ENCODE peak calls at places on chromosomes 6 and 20, in four cellular contexts. Q, W, H and P are unnamed samples.

GRCh38 chr6:136235233-136235564 is 14.9 kb downstream of the MTFR2 start:
- DNase-seq in W (no peak), H (no peak), Q (no peak), P (no peak)

GRCh38 chr20:59829415-59830106 is 103.9 kb downstream of the SYCP2 start:
- DNase-seq in H (no peak), Q (no peak), W (peak), P (no peak)

GRCh38 chr6:34301408-34301807 is 52.6 kb upstream of the SMIM29 start:
- DNase-seq in W (peak), H (no peak), Q (no peak), P (no peak)

GRCh38 chr6:52931351-52931750 is 21.9 kb upstream of the GSTA3 start:
- DNase-seq in Q (no peak), H (no peak), W (no peak), P (no peak)

GRCh38 chr6:161951139-161951538 is 677.3 kb upstream of the AGPAT4 start:
- DNase-seq in W (peak), Q (no peak), H (no peak), P (no peak)

GRCh38 chr6:139540276-139540675 is 165.8 kb upstream of the CITED2 start:
- DNase-seq in W (no peak), H (no peak), Q (no peak), P (no peak)

GRCh38 chr6:2952557-2953095 is 18.7 kb downstream of the SERPINB6 start:
- DNase-seq in H (peak), Q (peak), W (peak), P (peak)

GRCh38 chr20:25669826-25670422 is 26.7 kb downstream of the ZNF337 start:
- DNase-seq in Q (peak), H (no peak), W (peak), P (peak)

GRCh38 chr6:157335829-157336228 is 12.5 kb upstream of the TMEM242 start:
- DNase-seq in H (no peak), Q (no peak), W (no peak), P (no peak)

GRCh38 chr20:13105864-13106457 is 97.2 kb downstream of the SPTLC3 start:
- DNase-seq in W (peak), H (peak), Q (peak), P (peak)

GRCh38 chr6:134741193-134741521 is 208.7 kb downstream of the ALDH8A1 start:
- DNase-seq in Q (peak), H (no peak), W (no peak), P (peak)

GRCh38 chr20:18524646-18525045 is 16.9 kb downstream of the SEC23B start:
- DNase-seq in Q (no peak), H (no peak), W (peak), P (no peak)

GRCh38 chr20:22560817-22561216 is 23.6 kb downstream of the FOXA2 start:
- DNase-seq in W (no peak), H (no peak), Q (no peak), P (peak)

GRCh38 chr6:137136065-137136464 is 37.4 kb downstream of the IL22RA2 start:
- DNase-seq in Q (no peak), H (no peak), W (no peak), P (no peak)

GRCh38 chr6:133568970-133569889 is 319.7 kb upstream of the TCF21 start:
- DNase-seq in H (peak), Q (peak), W (peak), P (peak)

GRCh38 chr6:10951675-10952282 is 64.9 kb downstream of the SYCP2L start:
- DNase-seq in W (no peak), Q (peak), H (no peak), P (peak)

GRCh38 chr6:129683606-129684322 is 26.2 kb downstream of the ARHGAP18 start:
- DNase-seq in Q (peak), W (peak), H (peak), P (no peak)

GRCh38 chr6:71289039-71289801 is 609 bp downstream of the OGFRL1 start:
- DNase-seq in Q (peak), H (no peak), W (peak), P (peak)

GRCh38 chr6:89941031-89941775 is 46.9 kb downstream of the GJA10 start:
- DNase-seq in W (peak), H (no peak), Q (no peak), P (no peak)

GRCh38 chr6:169651498-169651897 is 50.3 kb downstream of the WDR27 start:
- DNase-seq in Q (no peak), W (no peak), H (no peak), P (no peak)

GRCh38 chr6:154112181-154112809 is 73.3 kb downstream of the OPRM1 start:
- DNase-seq in W (no peak), H (no peak), Q (no peak), P (no peak)

GRCh38 chr6:37648465-37649330 is 49.0 kb downstream of the MDGA1 start:
- DNase-seq in H (peak), Q (no peak), W (peak), P (peak)

GRCh38 chr6:122735618-122736017 is 43.9 kb upstream of the FABP7 start:
- DNase-seq in Q (no peak), W (no peak), H (no peak), P (no peak)

GRCh38 chr6:82015526-82015925 is 232.0 kb downstream of the IBTK start:
- DNase-seq in H (no peak), Q (no peak), W (no peak), P (no peak)

GRCh38 chr20:34364013-34364382 is 925 bp downstream of the ITCH start:
- DNase-seq in H (no peak), Q (no peak), W (no peak), P (no peak)

GRCh38 chr6:12605888-12606345 is 110.7 kb upstream of the PHACTR1 start:
- DNase-seq in W (peak), H (peak), Q (peak), P (peak)

GRCh38 chr6:100461273-100461919 is 3.3 kb downstream of the SIM1 start:
- DNase-seq in W (peak), Q (no peak), H (no peak), P (peak)

GRCh38 chr6:149974825-149975224 is 11.1 kb downstream of the ULBP1 start:
- DNase-seq in H (no peak), Q (no peak), W (no peak), P (peak)

GRCh38 chr6:42899871-42900270 is 16.0 kb upstream of the PTCRA start:
- DNase-seq in Q (no peak), W (no peak), H (no peak), P (peak)
- H3K4me2 ChIP-seq in Q (no peak), W (no peak), H (no peak), P (peak)

DNA sequence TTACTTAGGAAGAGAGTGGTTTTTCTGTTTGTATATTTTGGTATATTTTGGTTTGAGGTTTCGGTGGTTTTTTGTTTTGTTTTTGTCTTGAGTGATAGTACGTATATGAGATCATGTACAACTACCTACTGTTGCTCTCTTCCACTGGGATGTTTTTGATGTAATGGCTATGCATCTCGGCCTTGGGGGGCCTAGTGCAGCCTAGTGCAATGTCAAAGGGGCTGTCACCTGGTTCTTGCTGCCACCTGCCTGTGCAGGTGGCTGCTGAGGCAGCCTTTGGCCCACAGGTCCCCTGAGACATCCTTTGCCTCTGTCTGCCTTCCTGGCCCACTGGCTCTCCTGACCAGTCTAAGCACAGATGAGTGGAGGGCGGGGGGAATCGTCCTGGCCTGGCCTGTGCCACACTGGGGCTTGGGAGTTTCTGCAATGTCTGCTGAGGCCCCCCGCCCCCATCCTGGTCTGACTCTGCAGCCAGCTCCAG is 546.6 kb downstream of the CD83 start:
- DNase-seq in Q (peak), H (no peak), W (no peak), P (no peak)
- H3K4me2 ChIP-seq in Q (no peak), H (no peak), W (no peak), P (no peak)

GRCh38 chr6:125098253-125098652 is 55.3 kb upstream of the TPD52L1 start:
- DNase-seq in Q (no peak), H (no peak), W (no peak), P (no peak)

GRCh38 chr6:125101128-125101527 is 52.4 kb upstream of the TPD52L1 start:
- DNase-seq in H (no peak), W (no peak), Q (no peak), P (no peak)

GRCh38 chr6:125100018-125100652 is 53.4 kb upstream of the TPD52L1 start:
- DNase-seq in W (peak), H (no peak), Q (no peak), P (no peak)

GRCh38 chr6:125097186-125097585 is 56.4 kb upstream of the TPD52L1 start:
- DNase-seq in Q (no peak), W (no peak), H (no peak), P (no peak)

DNA sequence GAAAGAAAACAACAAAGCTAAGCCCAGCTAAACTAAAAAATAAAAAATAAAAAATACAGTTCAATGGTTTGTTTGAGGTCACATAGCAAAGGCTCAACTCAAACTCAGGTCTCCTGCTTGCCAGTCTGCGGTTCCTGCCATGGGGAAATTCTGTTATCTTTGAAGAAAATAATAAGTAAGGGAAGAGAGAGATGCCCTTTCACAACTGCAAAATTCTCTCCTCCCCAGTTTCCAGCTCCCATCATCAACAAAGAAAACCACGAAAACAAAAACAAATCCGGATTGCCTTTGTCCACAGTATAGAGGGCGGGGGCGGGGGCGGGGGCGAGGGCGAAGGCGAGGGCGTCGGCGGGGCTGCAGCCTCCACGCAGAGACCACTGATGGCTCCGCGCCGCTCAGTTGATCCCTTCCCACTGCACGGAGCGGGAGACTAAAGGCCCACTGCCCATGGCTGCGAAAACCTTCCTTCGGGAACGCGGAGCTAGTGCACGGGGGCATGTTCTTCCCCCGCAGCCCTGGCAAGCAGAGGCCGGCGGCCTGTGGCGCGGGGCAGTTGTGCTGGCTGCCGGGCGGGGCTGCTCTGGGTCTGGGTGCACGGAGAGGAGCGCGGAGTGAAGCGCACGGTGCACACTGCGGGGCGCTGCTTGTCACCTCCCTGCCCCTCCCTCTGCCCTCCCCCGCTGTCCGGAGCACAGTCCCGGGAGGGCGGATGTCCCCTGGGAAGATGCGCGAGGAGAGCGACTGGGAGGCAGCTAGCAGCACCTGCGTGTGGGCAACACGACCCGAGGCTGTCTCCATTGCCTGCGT is 54.2 kb upstream of the TPD52L1 start:
- DNase-seq in W (peak), H (peak), Q (peak), P (peak)
- H3K4me2 ChIP-seq in W (peak), H (peak), Q (peak), P (peak)

GRCh38 chr6:24631671-24632070 is 14.3 kb downstream of the KIAA0319 start:
- DNase-seq in Q (peak), W (no peak), H (no peak), P (no peak)

GRCh38 chr6:24632573-24632972 is 13.4 kb downstream of the KIAA0319 start:
- DNase-seq in H (no peak), Q (no peak), W (no peak), P (no peak)

GRCh38 chr6:24636681-24637080 is 9.3 kb downstream of the KIAA0319 start:
- DNase-seq in H (no peak), Q (no peak), W (no peak), P (no peak)

DNA sequence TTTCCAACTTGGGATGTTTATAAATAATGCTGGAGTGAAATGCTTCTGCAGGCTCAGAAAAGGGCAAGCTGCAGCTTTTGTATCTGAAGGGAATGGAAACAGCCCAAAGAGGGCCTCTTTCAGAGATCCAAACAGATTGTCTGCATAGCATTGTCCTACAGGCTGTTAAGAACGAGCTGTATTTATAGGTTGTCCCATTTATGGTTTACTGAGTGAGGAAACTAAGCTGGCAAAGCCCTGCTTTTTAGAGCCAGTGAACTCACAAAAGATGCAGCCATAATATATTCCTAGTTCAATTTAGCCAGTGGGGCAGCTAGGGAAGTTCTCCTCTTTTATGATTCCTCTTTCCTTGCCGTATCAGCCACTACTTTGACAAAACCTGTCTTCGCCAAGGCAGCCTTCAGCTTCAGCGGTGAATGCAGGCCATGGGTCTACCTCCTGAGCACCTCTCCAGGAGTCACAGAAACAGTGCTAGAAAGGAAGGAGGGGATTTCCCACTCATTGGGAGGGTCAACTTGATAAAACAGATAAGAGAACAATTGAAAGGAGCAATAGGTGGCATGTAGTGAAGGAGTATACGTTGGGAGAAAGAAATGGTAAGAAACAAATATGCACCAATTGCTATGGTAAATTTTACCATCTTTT is 15.0 kb downstream of the KIAA0319 start:
- DNase-seq in H (no peak), W (no peak), Q (no peak), P (peak)
- H3K4me2 ChIP-seq in H (no peak), W (no peak), Q (no peak), P (peak)

GRCh38 chr20:53926428-53927028 is 143.9 kb downstream of the BCAS1 start:
- DNase-seq in W (peak), Q (no peak), H (no peak), P (no peak)
- H3K4me2 ChIP-seq in W (peak), Q (no peak), H (no peak), P (no peak)

GRCh38 chr20:31920275-31920855 is 31.5 kb downstream of the PDRG1 start:
- DNase-seq in Q (no peak), W (no peak), H (no peak), P (peak)
- H3K4me2 ChIP-seq in Q (no peak), W (no peak), H (no peak), P (no peak)

GRCh38 chr6:21772467-21772866 is 178.9 kb downstream of the SOX4 start:
- DNase-seq in W (no peak), H (no peak), Q (no peak), P (peak)

GRCh38 chr6:21767891-21768659 is 174.5 kb downstream of the SOX4 start:
- DNase-seq in H (no peak), Q (no peak), W (no peak), P (no peak)

GRCh38 chr6:21771626-21772320 is 178.2 kb downstream of the SOX4 start:
- DNase-seq in Q (no peak), H (no peak), W (no peak), P (no peak)

GRCh38 chr6:21769973-21770372 is 176.4 kb downstream of the SOX4 start:
- DNase-seq in Q (no peak), H (no peak), W (no peak), P (no peak)

DNA sequence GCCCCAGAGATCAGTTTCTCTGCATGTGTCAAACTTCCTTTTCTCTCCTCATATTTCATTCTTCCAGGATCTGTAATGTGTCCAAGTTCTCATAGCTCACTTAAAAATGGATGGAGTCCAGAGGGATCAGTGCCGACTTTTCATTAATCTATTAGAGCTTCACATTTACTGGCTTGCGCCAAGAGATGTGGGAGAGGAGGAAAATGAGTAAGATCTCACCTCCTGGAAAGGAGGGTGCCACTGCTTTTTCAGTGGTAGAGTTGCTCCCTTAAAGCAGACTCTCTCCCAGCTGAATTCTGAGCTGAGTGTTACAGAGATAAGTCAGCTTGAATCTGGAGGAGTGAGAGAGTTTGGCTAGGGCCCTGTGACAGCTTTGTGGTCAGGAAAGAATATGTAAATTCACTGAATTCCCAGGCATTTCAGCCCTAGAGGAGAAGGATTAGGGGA is 175.9 kb downstream of the SOX4 start:
- DNase-seq in Q (no peak), W (peak), H (no peak), P (peak)
- H3K4me2 ChIP-seq in Q (peak), W (peak), H (no peak), P (peak)

GRCh38 chr20:36768768-36769430 is 4.7 kb downstream of the DSN1 start:
- DNase-seq in H (no peak), Q (no peak), W (peak), P (no peak)

GRCh38 chr20:36773123-36773547 is 428 bp downstream of the DSN1 start:
- DNase-seq in W (peak), Q (no peak), H (no peak), P (peak)

GRCh38 chr20:36775196-36775595 is 1.6 kb upstream of the DSN1 start:
- DNase-seq in W (peak), Q (peak), H (no peak), P (no peak)

GRCh38 chr20:36773548-36774242 is at the start of gene DSN1:
- DNase-seq in H (peak), W (peak), Q (peak), P (peak)

DNA sequence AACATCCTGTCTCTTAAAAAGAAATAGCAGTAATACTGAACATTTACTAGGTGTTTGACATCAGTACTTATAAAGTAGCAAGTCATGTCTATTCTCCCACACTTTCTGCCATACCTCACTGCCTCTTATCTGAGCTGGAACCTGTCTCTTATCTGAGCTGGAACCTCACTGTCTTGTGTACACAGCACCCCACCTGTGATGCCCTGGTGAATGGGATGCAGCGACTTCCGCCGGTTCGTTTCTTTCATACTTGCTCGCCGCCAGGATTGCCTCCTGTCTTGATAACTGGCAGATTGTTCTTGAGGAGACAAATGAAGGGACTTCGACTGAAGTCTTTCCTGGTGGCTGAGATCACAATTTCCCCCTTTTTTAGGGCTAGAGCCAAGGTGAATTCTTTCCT is 2.9 kb downstream of the DSN1 start:
- DNase-seq in Q (no peak), W (peak), H (no peak), P (no peak)
- H3K4me2 ChIP-seq in Q (no peak), W (no peak), H (no peak), P (no peak)

GRCh38 chr20:49583669-49584417 is 15.9 kb upstream of the PTGIS start:
- DNase-seq in W (peak), Q (no peak), H (no peak), P (no peak)
- H3K4me2 ChIP-seq in W (peak), Q (no peak), H (peak), P (no peak)

GRCh38 chr6:46051962-46052361 is 36.3 kb upstream of the CLIC5 start:
- DNase-seq in H (no peak), Q (no peak), W (no peak), P (no peak)

GRCh38 chr6:46056906-46057529 is 41.4 kb upstream of the CLIC5 start:
- DNase-seq in Q (no peak), H (no peak), W (no peak), P (no peak)

GRCh38 chr6:46053034-46053933 is 37.6 kb upstream of the CLIC5 start:
- DNase-seq in W (no peak), Q (no peak), H (no peak), P (no peak)

GRCh38 chr6:46052479-46052878 is 36.8 kb upstream of the CLIC5 start:
- DNase-seq in Q (no peak), H (no peak), W (no peak), P (no peak)

GRCh38 chr6:46054531-46054930 is 38.9 kb upstream of the CLIC5 start:
- DNase-seq in H (no peak), Q (no peak), W (no peak), P (no peak)
- H3K4me2 ChIP-seq in H (no peak), Q (no peak), W (no peak), P (no peak)